ENCODE peak calls at places on chromosomes 2 and 18, in four cellular contexts. F, C, O and D are unnamed samples.

GRCh38 chr2:30530346-30530745 is 83.3 kb downstream of the LCLAT1 start:
- DNase-seq in F (no peak), O (no peak), C (no peak), D (no peak)

GRCh38 chr2:121200011-121200347 is 85.0 kb downstream of the TFCP2L1 start:
- DNase-seq in O (no peak), F (no peak), C (no peak), D (no peak)

GRCh38 chr2:217979151-217979811 is 23.5 kb downstream of the TNS1 start:
- DNase-seq in O (no peak), F (no peak), C (no peak), D (no peak)

GRCh38 chr2:225354281-225354774 is 45.2 kb upstream of the NYAP2 start:
- DNase-seq in O (no peak), F (peak), C (peak), D (peak)

GRCh38 chr2:47664817-47665216 is 118.1 kb upstream of the MSH6 start:
- DNase-seq in F (no peak), O (peak), C (peak), D (no peak)

GRCh38 chr2:122481717-122482116 is 726.3 kb downstream of the TSN start:
- DNase-seq in O (peak), C (no peak), F (no peak), D (no peak)

GRCh38 chr2:31057691-31058090 is 80.5 kb downstream of the GALNT14 start:
- DNase-seq in C (no peak), O (no peak), F (no peak), D (no peak)

GRCh38 chr2:63438171-63438570 is 150.1 kb downstream of the WDPCP start:
- DNase-seq in F (no peak), O (no peak), C (no peak), D (no peak)

GRCh38 chr18:43442571-43442970 is 165.3 kb upstream of the SYT4 start:
- DNase-seq in O (no peak), C (no peak), F (no peak), D (no peak)

GRCh38 chr2:18519991-18520604 is 40.4 kb downstream of the RDH14 start:
- DNase-seq in C (no peak), O (no peak), F (no peak), D (no peak)

GRCh38 chr2:238441262-238442114 is 14.8 kb downstream of the ASB1 start:
- DNase-seq in O (no peak), F (no peak), C (no peak), D (no peak)

GRCh38 chr2:175187378-175187777 is 5.9 kb upstream of the ATP5MC3 start:
- DNase-seq in O (peak), C (peak), F (no peak), D (no peak)

GRCh38 chr18:78352905-78353304 is 626.7 kb upstream of the SALL3 start:
- DNase-seq in O (no peak), C (no peak), F (no peak), D (no peak)

GRCh38 chr2:165268751-165269150 is 29.5 kb downstream of the SCN2A start:
- DNase-seq in O (no peak), C (no peak), F (no peak), D (no peak)

GRCh38 chr2:232988444-232988843 is 24.6 kb downstream of the NGEF start:
- DNase-seq in C (peak), O (no peak), F (peak), D (peak)

GRCh38 chr2:234245945-234246344 is 195.4 kb downstream of the SPP2 start:
- DNase-seq in F (peak), O (no peak), C (no peak), D (peak)

GRCh38 chr2:142130111-142131015 is 453 bp downstream of the LRP1B start:
- DNase-seq in C (no peak), F (no peak), O (no peak), D (no peak)

GRCh38 chr18:80145191-80145799 is 36.2 kb downstream of the ADNP2 start:
- DNase-seq in F (no peak), C (no peak), O (no peak), D (no peak)

GRCh38 chr2:96649342-96649741 is 6.8 kb downstream of the FER1L5 start:
- DNase-seq in C (no peak), O (no peak), F (no peak), D (no peak)

GRCh38 chr18:62758591-62758990 is 43.2 kb downstream of the PHLPP1 start:
- DNase-seq in F (no peak), O (no peak), C (no peak), D (no peak)

GRCh38 chr18:79705272-79705671 is 25.7 kb downstream of the CTDP1 start:
- DNase-seq in F (no peak), O (no peak), C (no peak), D (no peak)

GRCh38 chr2:40098786-40099470 is 319.9 kb upstream of the THUMPD2 start:
- DNase-seq in C (no peak), F (no peak), O (no peak), D (no peak)

DNA sequence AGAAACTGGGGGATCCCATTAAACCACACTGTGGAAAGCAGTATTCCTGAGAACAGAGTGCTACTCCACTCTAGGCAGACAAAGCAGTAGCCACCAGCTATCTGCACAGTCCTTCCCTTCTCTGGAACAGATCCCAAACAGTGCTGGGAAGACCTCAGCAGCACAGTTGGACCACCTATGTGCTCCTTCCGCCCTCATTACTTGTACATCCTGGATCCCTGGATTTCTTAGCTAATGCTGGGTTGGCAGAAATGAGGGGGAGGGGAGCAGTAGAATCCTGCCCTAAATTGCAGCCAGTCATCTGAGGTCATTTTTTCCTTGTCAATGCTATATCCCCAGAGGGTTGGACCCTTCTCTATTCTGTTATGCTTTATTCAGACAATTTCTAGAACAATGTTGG is 13.8 kb upstream of the MALT1 start:
- DNase-seq in C (no peak), O (no peak), F (no peak), D (no peak)
- H3K4me3 ChIP-seq in C (no peak), O (peak), F (no peak), D (no peak)

GRCh38 chr2:68341583-68341982 is 21.8 kb upstream of the CNRIP1 start:
- DNase-seq in O (no peak), C (no peak), F (no peak), D (no peak)
- H3K4me3 ChIP-seq in O (no peak), C (no peak), F (no peak), D (no peak)

DNA sequence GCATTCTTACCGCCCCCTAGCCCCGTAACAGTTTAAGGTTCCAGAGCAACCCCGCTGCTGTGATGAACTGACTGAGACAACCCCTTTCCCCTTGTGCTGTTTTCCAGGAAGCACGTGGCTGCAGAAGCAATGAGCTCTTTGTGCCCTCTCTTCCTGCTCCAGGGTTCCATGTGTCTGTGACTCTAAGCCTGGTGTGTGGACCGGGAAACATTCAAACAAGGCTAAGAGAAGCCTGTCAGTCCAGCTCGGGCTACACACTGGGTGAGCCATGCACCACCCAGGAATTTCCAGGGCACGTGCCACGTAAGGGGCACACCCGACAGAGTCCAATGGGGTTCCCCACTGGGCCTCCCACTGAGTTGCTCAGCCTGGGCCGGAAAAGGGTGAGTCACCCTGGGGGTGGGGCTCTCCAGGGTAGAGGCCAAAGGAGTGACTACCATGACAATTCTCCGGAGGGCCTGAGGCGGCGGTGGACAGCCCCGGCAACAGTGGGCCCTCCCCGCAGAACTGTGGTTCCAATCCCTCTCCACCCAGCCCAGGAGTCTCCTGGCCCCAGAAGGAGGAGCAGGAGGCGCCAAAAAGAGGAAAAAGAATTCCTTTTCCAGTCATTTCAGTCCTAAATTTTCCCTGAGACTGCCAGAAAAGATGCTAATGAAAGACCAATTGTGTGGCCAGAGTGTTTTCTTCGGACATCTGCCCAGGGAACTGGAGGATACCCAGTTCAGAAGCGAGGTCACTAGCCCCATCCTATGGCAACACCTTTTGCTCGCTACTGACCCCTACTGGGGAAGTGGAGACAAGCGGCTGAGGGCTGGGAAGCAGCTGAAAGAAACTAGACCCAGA is 157.8 kb upstream of the SLC1A4 start:
- DNase-seq in C (peak), O (peak), F (peak), D (no peak)
- H3K4me3 ChIP-seq in C (no peak), O (no peak), F (no peak), D (no peak)

GRCh38 chr2:55054076-55054475 is 3.8 kb upstream of the RTN4 start:
- DNase-seq in C (no peak), O (peak), F (no peak), D (no peak)

GRCh38 chr2:55051026-55051866 is 995 bp upstream of the RTN4 start:
- DNase-seq in C (peak), O (peak), F (peak), D (peak)

GRCh38 chr2:55050133-55050994 is at the start of gene RTN4:
- DNase-seq in F (peak), O (peak), C (peak), D (peak)

GRCh38 chr2:55054476-55054875 is 4.2 kb upstream of the RTN4 start:
- DNase-seq in C (no peak), F (no peak), O (peak), D (no peak)

GRCh38 chr2:55052087-55053061 is 2.1 kb upstream of the RTN4 start:
- DNase-seq in C (no peak), O (peak), F (no peak), D (no peak)
- H3K4me3 ChIP-seq in C (peak), O (peak), F (no peak), D (no peak)

GRCh38 chr2:127672341-127673303 is 2.7 kb downstream of the LIMS2 start:
- DNase-seq in C (no peak), F (no peak), O (no peak), D (no peak)
- H3K4me3 ChIP-seq in C (no peak), F (no peak), O (no peak), D (no peak)